ENCODE peak calls at places on chromosomes 2 and 18, in eight cellular contexts. P, A, J, T, W, M, N and D are unnamed samples.
A peak's percentile ranks its signal among the peaks of the same experiment; 100 is the strongest.

GRCh38 chr2:88626171-88627054 is 851 bp downstream of the EIF2AK3 start:
- DNase-seq in J (peak; percentile 30), P (peak; percentile 19), W (peak; percentile 60), M (peak; percentile 23), N (peak; percentile 28), A (peak; percentile 63), T (no peak), D (peak; percentile 25)

GRCh38 chr2:203804766-203805484 is 62.6 kb upstream of the CTLA4 start:
- DNase-seq in W (no peak), N (no peak), P (no peak), J (peak; percentile 51), A (no peak), M (no peak), T (no peak), D (no peak)

GRCh38 chr2:152682663-152683062 is 34.6 kb downstream of the PRPF40A start:
- DNase-seq in M (no peak), W (peak; percentile 64), T (no peak), J (no peak), A (peak; percentile 15), N (no peak), P (no peak), D (peak; percentile 56)

GRCh38 chr2:221429741-221430491 is 142.2 kb downstream of the EPHA4 start:
- DNase-seq in T (peak; percentile 93), A (no peak), P (no peak), N (no peak), J (peak; percentile 49), W (no peak), M (no peak), D (peak; percentile 83)

GRCh38 chr2:43676322-43677050 is at the start of gene C1GALT1C1L:
- DNase-seq in A (no peak), J (peak; percentile 59), P (peak; percentile 53), N (no peak), T (no peak), M (no peak), W (peak; percentile 9), D (peak; percentile 54)

GRCh38 chr18:75036941-75037516 is 171.9 kb downstream of the PTGR3 start:
- DNase-seq in A (no peak), N (no peak), M (no peak), W (no peak), J (peak; percentile 60), P (no peak), T (no peak), D (no peak)

GRCh38 chr2:29786361-29786760 is 135.0 kb downstream of the ALK start:
- DNase-seq in W (no peak), J (no peak), P (no peak), M (no peak), N (no peak), A (no peak), T (no peak), D (peak; percentile 68)

GRCh38 chr2:26585966-26586365 is 55.2 kb downstream of the CIB4 start:
- DNase-seq in M (no peak), W (no peak), P (no peak), A (no peak), J (no peak), N (no peak), T (no peak), D (no peak)

GRCh38 chr2:54724560-54725342 is 1.3 kb downstream of the EML6 start:
- DNase-seq in T (peak; percentile 49), J (peak; percentile 19), A (peak; percentile 81), M (peak; percentile 32), P (peak; percentile 25), W (peak; percentile 31), N (no peak), D (peak; percentile 58)

GRCh38 chr2:60523987-60524386 is 29.5 kb downstream of the BCL11A start:
- DNase-seq in N (no peak), T (no peak), J (no peak), W (no peak), P (no peak), A (no peak), M (no peak), D (no peak)

GRCh38 chr2:73262108-73262651 is 22.1 kb downstream of the FBXO41 start:
- DNase-seq in M (no peak), J (no peak), W (no peak), N (no peak), P (no peak), A (no peak), T (no peak), D (peak; percentile 31)

GRCh38 chr2:217804786-217805678 is 197.8 kb downstream of the TNS1 start:
- DNase-seq in N (no peak), T (no peak), M (peak; percentile 19), W (no peak), A (peak; percentile 5), P (no peak), J (no peak), D (no peak)

GRCh38 chr2:240919786-240920782 is 13.9 kb downstream of the CROCC2 start:
- DNase-seq in T (no peak), N (no peak), P (no peak), W (peak; percentile 1), M (no peak), A (no peak), J (no peak), D (no peak)